ENCODE peak calls at places on chromosomes 6 and 20, in eight cellular contexts. M is A549, G is GM10248, Z is keratinocyte, U is fibroblast of villous mesenchyme, I is transverse colon, A is GM12865, Y is nephron progenitor cell. T is an unnamed sample.

GRCh38 chr6:10528170-10528981 is 7.2 kb downstream of the GCNT2 start:
- DNase-seq in M (peak; percentile 74), G (peak; percentile 41), Z (no peak), U (peak; percentile 16), I (peak; percentile 67), A (peak; percentile 81), Y (no peak), T (no peak)

GRCh38 chr6:167047554-167047953 is 48.4 kb downstream of the CEP43 start:
- DNase-seq in M (no peak), G (peak; percentile 79), Z (no peak), U (no peak), I (peak; percentile 39), A (peak; percentile 86), Y (no peak), T (no peak)

GRCh38 chr6:82570083-82570482 is 206.5 kb downstream of the TPBG start:
- DNase-seq in M (no peak), G (no peak), Z (no peak), U (no peak), I (no peak), A (no peak), Y (peak; percentile 8), T (no peak)

GRCh38 chr6:18091382-18091781 is 31.1 kb downstream of the NHLRC1 start:
- DNase-seq in M (no peak), G (no peak), Z (no peak), U (no peak), I (no peak), A (no peak), Y (no peak), T (no peak)

GRCh38 chr6:36940027-36940426 is 14.5 kb upstream of the PI16 start:
- DNase-seq in M (no peak), G (no peak), Z (no peak), U (no peak), I (no peak), A (no peak), Y (no peak), T (no peak)

GRCh38 chr6:113433506-113433991 is 423.6 kb upstream of the MARCKS start:
- DNase-seq in M (peak; percentile 81), G (no peak), Z (no peak), U (peak; percentile 96), I (peak; percentile 53), A (no peak), Y (peak; percentile 6), T (no peak)

GRCh38 chr6:128280960-128281359 is 239.4 kb downstream of the PTPRK start:
- DNase-seq in M (no peak), G (no peak), Z (no peak), U (no peak), I (no peak), A (no peak), Y (peak; percentile 42), T (no peak)

GRCh38 chr6:29071831-29072723 is 15.0 kb downstream of the OR2B3 start:
- DNase-seq in M (peak; percentile 65), G (peak; percentile 23), Z (no peak), U (peak; percentile 9), I (peak; percentile 8), A (peak; percentile 48), Y (peak; percentile 38), T (peak; percentile 11)

GRCh38 chr6:137725949-137726348 is 141.1 kb upstream of the TNFAIP3 start:
- DNase-seq in M (no peak), G (no peak), Z (no peak), U (no peak), I (no peak), A (no peak), Y (no peak), T (no peak)

GRCh38 chr20:1533059-1533458 is 24.4 kb downstream of the SIRPD start:
- DNase-seq in M (peak; percentile 16), G (no peak), Z (no peak), U (no peak), I (no peak), A (no peak), Y (no peak), T (no peak)

GRCh38 chr20:23363257-23363649 is 1.3 kb downstream of the GZF1 start:
- DNase-seq in M (no peak), G (no peak), Z (no peak), U (no peak), I (no peak), A (peak; percentile 42), Y (no peak), T (no peak)

GRCh38 chr20:18943542-18943941 is 130.0 kb downstream of the SCP2D1 start:
- DNase-seq in M (peak; percentile 19), G (no peak), Z (no peak), U (no peak), I (no peak), A (peak; percentile 7), Y (no peak), T (no peak)

GRCh38 chr6:106114492-106114891 is 28.4 kb downstream of the PRDM1 start:
- DNase-seq in M (no peak), G (peak; percentile 59), Z (no peak), U (no peak), I (no peak), A (peak; percentile 94), Y (no peak), T (no peak)

GRCh38 chr6:161218222-161218621 is 55.6 kb downstream of the AGPAT4 start:
- DNase-seq in M (no peak), G (no peak), Z (no peak), U (no peak), I (no peak), A (no peak), Y (no peak), T (no peak)
- TF ChIP-seq CTCF in M (no peak), G (no peak), Z (peak; percentile 17), U (peak; percentile 23), I (no peak), A (no peak), Y (no peak), T (no peak)

DNA sequence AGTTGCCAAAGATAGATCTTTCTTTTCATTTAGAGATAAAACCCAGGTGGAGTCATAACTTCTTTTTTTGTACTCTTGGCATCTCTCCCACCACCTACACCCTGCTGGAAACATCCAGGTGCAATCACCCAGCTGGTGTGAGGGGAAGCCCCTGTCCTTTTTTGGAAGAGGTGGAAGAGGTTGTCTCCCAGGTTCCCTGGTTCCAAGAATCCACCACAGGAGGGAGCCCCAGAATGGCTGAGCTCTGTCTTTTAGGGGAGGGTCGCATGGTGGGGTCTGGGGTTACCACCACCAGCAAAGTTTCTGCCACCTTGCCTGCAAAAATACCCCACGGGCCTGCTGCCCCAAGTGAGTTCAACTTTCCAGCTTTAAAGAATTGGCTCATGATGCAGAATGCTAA is 10.8 kb downstream of the SMOC2 start:
- DNase-seq in M (no peak), G (no peak), Z (no peak), U (no peak), I (no peak), A (no peak), Y (no peak), T (no peak)
- TF ChIP-seq CTCF in M (no peak), G (no peak), Z (peak; percentile 40), U (peak; percentile 1), I (no peak), A (no peak), Y (peak; percentile 40), T (peak; percentile 43)

GRCh38 chr20:50648651-50649050 is 42.7 kb downstream of the RIPOR3 start:
- DNase-seq in M (no peak), G (no peak), Z (no peak), U (no peak), I (no peak), A (no peak), Y (no peak), T (no peak)

GRCh38 chr20:50652702-50653294 is 38.5 kb downstream of the RIPOR3 start:
- DNase-seq in M (no peak), G (no peak), Z (no peak), U (peak; percentile 88), I (no peak), A (peak; percentile 69), Y (no peak), T (no peak)

GRCh38 chr20:50646483-50646996 is 44.8 kb downstream of the RIPOR3 start:
- DNase-seq in M (peak; percentile 50), G (no peak), Z (no peak), U (peak; percentile 94), I (no peak), A (no peak), Y (no peak), T (no peak)

GRCh38 chr20:50651676-50652075 is 39.7 kb downstream of the RIPOR3 start:
- DNase-seq in M (no peak), G (no peak), Z (no peak), U (no peak), I (no peak), A (no peak), Y (no peak), T (no peak)

GRCh38 chr20:50649587-50649986 is 41.8 kb downstream of the RIPOR3 start:
- DNase-seq in M (no peak), G (no peak), Z (no peak), U (no peak), I (no peak), A (no peak), Y (no peak), T (no peak)
- TF ChIP-seq CTCF in M (no peak), G (no peak), Z (no peak), U (no peak), I (no peak), A (no peak), Y (no peak), T (no peak)

DNA sequence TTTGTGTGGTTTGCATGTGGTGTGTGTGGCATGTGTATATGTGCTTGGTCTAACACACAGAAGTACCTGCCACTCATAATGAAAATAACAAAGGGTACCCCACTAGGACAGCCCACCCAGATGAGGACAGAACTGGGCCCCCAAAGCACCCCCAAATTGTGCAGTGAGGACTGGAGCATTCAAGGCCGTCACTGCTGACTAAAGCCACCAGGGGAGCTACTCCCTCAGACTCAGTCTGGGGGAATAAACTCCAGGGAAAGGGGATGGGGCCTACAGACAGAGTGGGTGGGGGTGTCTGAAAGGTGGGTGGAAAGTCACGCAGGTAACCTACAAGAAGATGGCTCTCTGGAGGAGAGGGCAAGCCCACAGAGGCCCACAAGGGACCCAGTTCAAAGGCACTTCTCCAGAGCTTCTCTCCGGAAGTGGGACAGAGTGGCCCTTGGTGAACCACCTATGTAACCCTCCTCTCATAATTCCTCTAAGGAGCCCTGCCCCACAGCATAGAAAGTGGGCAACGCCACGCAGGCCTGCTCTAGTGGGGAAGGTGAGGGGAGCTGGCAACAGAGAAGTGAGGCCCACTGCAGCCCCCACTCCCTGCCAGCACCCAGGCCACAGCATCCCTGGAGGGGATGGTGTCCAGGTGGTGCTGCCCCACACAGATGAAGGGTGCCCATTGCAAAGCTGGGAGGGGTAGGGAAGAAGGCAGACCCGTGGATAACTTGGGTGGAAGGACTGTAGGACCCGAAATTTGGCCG is 122.8 kb upstream of the MAFB start:
- DNase-seq in M (no peak), G (no peak), Z (no peak), U (no peak), I (no peak), A (no peak), Y (no peak), T (no peak)
- TF ChIP-seq CTCF in M (no peak), G (no peak), Z (no peak), U (no peak), I (no peak), A (peak; percentile 5), Y (peak; percentile 0), T (no peak)

GRCh38 chr20:63393566-63393965 is 32.4 kb upstream of the CHRNA4 start:
- DNase-seq in M (no peak), G (no peak), Z (no peak), U (no peak), I (no peak), A (no peak), Y (no peak), T (no peak)
- TF ChIP-seq CTCF in M (no peak), G (no peak), Z (no peak), U (no peak), I (no peak), A (no peak), Y (no peak), T (no peak)

GRCh38 chr6:110341671-110342304 is 16.4 kb downstream of the METTL24 start:
- DNase-seq in M (peak; percentile 28), G (no peak), Z (no peak), U (peak; percentile 52), I (no peak), A (peak; percentile 23), Y (peak; percentile 49), T (peak; percentile 43)
- TF ChIP-seq CTCF in M (no peak), G (peak; percentile 9), Z (no peak), U (peak; percentile 76), I (peak; percentile 21), A (peak; percentile 18), Y (peak; percentile 58), T (peak; percentile 70)